ENCODE peak calls at places on chromosomes 11 and 22, in seven cellular contexts. Q is foreskin keratinocyte, M is choroid plexus epithelial cell, L is Peyer's patch, B is fibroblast of lung, Z is fibroblast of villous mesenchyme, T is lower leg skin. F is an unnamed sample.

GRCh38 chr11:44681698-44682097 is 45.1 kb upstream of the TSPAN18 start:
- DNase-seq in Q (no peak), M (peak; percentile 78), L (no peak), B (peak; percentile 70), Z (peak; percentile 57), T (no peak), F (no peak)

GRCh38 chr11:109421981-109422590 is at the start of gene C11orf87:
- DNase-seq in Q (no peak), M (peak; percentile 5), L (no peak), B (peak; percentile 35), Z (no peak), T (no peak), F (peak; percentile 71)

GRCh38 chr11:299951-300735 is 817 bp upstream of the IFITM5 start:
- DNase-seq in Q (no peak), M (peak; percentile 20), L (peak; percentile 52), B (no peak), Z (peak; percentile 27), T (no peak), F (no peak)

GRCh38 chr22:42648368-42649260 is 578 bp downstream of the CYB5R3 start:
- DNase-seq in Q (no peak), M (peak; percentile 31), L (peak; percentile 90), B (peak; percentile 65), Z (peak; percentile 67), T (peak; percentile 92), F (no peak)

GRCh38 chr11:62546244-62546936 is at the start of gene AHNAK:
- DNase-seq in Q (no peak), M (peak; percentile 67), L (peak; percentile 93), B (peak; percentile 70), Z (peak; percentile 68), T (peak; percentile 97), F (peak; percentile 87)

GRCh38 chr22:32631507-32632245 is 157.1 kb downstream of the FBXO7 start:
- DNase-seq in Q (no peak), M (no peak), L (no peak), B (no peak), Z (peak; percentile 25), T (no peak), F (no peak)

GRCh38 chr11:46402957-46403902 is 11.7 kb upstream of the CHRM4 start:
- DNase-seq in Q (no peak), M (no peak), L (no peak), B (no peak), Z (no peak), T (no peak), F (no peak)

GRCh38 chr11:126968915-126969314 is 31.7 kb downstream of the KIRREL3 start:
- DNase-seq in Q (no peak), M (no peak), L (no peak), B (peak; percentile 11), Z (no peak), T (no peak), F (no peak)

GRCh38 chr11:122852071-122852831 is 14.0 kb downstream of the CRTAM start:
- DNase-seq in Q (peak; percentile 42), M (peak; percentile 31), L (no peak), B (peak; percentile 43), Z (no peak), T (no peak), F (no peak)

GRCh38 chr22:46347646-46348045 is 12.1 kb downstream of the TRMU start:
- DNase-seq in Q (no peak), M (no peak), L (no peak), B (no peak), Z (no peak), T (no peak), F (no peak)

GRCh38 chr11:112902411-112903011 is 58.7 kb upstream of the NCAM1 start:
- DNase-seq in Q (no peak), M (no peak), L (no peak), B (no peak), Z (no peak), T (no peak), F (no peak)

GRCh38 chr11:37451903-37452302 is 853.9 kb upstream of the RAG2 start:
- DNase-seq in Q (no peak), M (no peak), L (no peak), B (no peak), Z (no peak), T (no peak), F (no peak)

GRCh38 chr22:46366801-46367706 is 31.5 kb downstream of the TRMU start:
- DNase-seq in Q (no peak), M (no peak), L (no peak), B (no peak), Z (no peak), T (no peak), F (no peak)

GRCh38 chr11:10592331-10592730 is 23.9 kb upstream of the LYVE1 start:
- DNase-seq in Q (peak; percentile 95), M (peak; percentile 95), L (no peak), B (peak; percentile 97), Z (peak; percentile 88), T (no peak), F (no peak)

GRCh38 chr11:126355324-126355925 is at the start of gene ST3GAL4:
- DNase-seq in Q (peak; percentile 44), M (peak; percentile 66), L (peak; percentile 71), B (peak; percentile 70), Z (peak; percentile 77), T (peak; percentile 94), F (peak; percentile 87)

GRCh38 chr11:42841563-42841962 is 470.2 kb upstream of the API5 start:
- DNase-seq in Q (no peak), M (no peak), L (no peak), B (no peak), Z (no peak), T (no peak), F (no peak)

GRCh38 chr11:33829430-33830141 is 55.3 kb upstream of the FBXO3 start:
- DNase-seq in Q (peak; percentile 58), M (peak; percentile 87), L (no peak), B (peak; percentile 65), Z (peak; percentile 72), T (peak; percentile 88), F (no peak)

GRCh38 chr11:64803163-64803845 is at the start of gene MAP4K2:
- DNase-seq in Q (peak; percentile 73), M (peak; percentile 75), L (peak; percentile 91), B (peak; percentile 70), Z (peak; percentile 83), T (peak; percentile 98), F (peak; percentile 89)

GRCh38 chr11:65588199-65589054 is 7.2 kb downstream of the KCNK7 start:
- DNase-seq in Q (peak; percentile 30), M (peak; percentile 77), L (peak; percentile 76), B (peak; percentile 29), Z (peak; percentile 73), T (no peak), F (peak; percentile 68)

GRCh38 chr22:22406445-22406844 is 102.1 kb downstream of the ZNF280B start:
- DNase-seq in Q (no peak), M (no peak), L (no peak), B (no peak), Z (no peak), T (peak; percentile 28), F (no peak)

GRCh38 chr11:103961010-103961409 is 75.4 kb upstream of the DDI1 start:
- DNase-seq in Q (peak; percentile 79), M (peak; percentile 85), L (no peak), B (peak; percentile 73), Z (peak; percentile 22), T (no peak), F (no peak)

GRCh38 chr11:103967985-103968384 is 68.5 kb upstream of the DDI1 start:
- DNase-seq in Q (no peak), M (no peak), L (no peak), B (no peak), Z (no peak), T (no peak), F (no peak)

GRCh38 chr11:103968685-103969084 is 67.8 kb upstream of the DDI1 start:
- DNase-seq in Q (no peak), M (no peak), L (no peak), B (peak; percentile 62), Z (no peak), T (no peak), F (no peak)

GRCh38 chr11:103959279-103959930 is 77.0 kb upstream of the DDI1 start:
- DNase-seq in Q (peak; percentile 22), M (peak; percentile 95), L (no peak), B (peak; percentile 82), Z (peak; percentile 37), T (no peak), F (no peak)

DNA sequence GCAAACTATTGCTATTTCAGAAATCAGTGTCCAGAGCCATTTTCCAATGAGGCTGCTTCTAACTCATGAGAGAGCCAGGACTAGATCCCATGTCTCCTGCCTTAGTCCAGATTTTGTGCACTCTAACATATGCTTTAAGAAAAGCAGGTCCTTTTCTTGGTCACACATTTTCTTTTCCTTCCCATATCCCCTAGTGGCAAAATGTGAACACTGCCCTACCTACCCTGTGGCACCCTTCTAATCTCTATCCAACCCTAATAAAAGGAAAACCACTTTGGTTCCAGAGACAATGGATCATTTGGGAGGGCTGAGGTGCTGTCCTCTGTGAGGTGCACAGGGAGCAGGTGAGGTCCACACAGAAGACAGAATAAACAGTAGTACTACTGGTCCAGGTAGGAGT is 72.0 kb upstream of the DDI1 start:
- DNase-seq in Q (no peak), M (no peak), L (no peak), B (no peak), Z (no peak), T (no peak), F (no peak)
- TF ChIP-seq CTCF in Q (peak; percentile 6), M (no peak), L (no peak), B (no peak), Z (no peak), T (no peak), F (peak; percentile 26)

GRCh38 chr11:16180868-16181267 is 175.5 kb downstream of the SOX6 start:
- DNase-seq in Q (no peak), M (no peak), L (no peak), B (no peak), Z (no peak), T (no peak), F (no peak)
- TF ChIP-seq CTCF in Q (no peak), M (no peak), L (no peak), B (no peak), Z (no peak), T (no peak), F (no peak)

DNA sequence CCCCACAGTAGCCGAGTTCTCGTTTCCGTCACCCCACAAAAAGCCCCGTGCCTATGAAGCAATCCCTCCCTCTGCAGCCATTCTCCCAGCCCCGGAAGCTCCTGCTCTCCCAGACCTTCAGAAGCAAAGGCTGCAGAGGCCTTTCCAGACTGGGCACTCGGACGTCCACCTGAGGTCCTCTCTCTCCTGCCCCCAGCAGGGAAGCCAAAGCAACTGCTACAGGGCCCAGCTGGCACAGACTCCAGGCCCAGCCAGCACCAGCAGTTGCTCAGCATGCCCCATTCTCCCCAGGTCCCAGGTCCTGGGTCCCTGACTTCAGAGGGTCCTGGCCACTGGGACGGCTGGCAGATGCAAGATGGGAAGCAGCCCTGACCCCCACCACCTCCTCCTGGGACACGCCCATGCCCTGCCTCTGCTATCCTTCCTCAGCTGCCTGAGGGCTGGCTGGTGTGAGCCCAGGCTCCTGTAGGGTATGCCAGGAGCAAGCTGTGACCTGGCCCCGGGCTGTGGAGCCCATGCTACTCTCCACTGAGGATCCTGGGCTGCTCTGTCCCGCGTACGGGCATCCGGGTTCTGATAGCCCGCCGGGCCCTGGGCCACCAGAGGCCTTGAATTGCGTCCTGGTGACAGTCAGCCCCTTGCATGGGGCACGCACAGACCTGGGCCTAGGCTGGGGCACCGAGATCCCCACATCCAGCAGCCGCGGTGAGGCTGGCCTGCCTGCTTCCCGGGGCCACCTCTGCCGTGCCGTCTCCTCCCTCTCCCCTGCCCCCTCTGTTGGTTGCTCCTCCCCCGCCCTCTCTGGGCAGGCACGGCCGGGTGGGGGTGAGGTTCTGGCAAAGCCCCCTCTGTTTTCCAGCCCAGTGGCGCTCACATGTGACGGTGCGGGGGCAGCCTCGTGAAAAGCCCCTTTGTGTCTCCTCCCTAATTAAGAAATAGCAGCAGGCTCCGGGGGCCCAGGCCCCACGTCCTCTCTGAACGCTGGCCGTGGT is 1310.3 kb downstream of the BRD1 start:
- DNase-seq in Q (no peak), M (no peak), L (no peak), B (no peak), Z (no peak), T (no peak), F (no peak)
- TF ChIP-seq CTCF in Q (no peak), M (no peak), L (no peak), B (no peak), Z (no peak), T (no peak), F (peak; percentile 42)

GRCh38 chr11:73314121-73314948 is 6.3 kb downstream of the ARHGEF17 start:
- DNase-seq in Q (peak; percentile 36), M (peak; percentile 95), L (no peak), B (peak; percentile 80), Z (peak; percentile 63), T (no peak), F (no peak)
- TF ChIP-seq CTCF in Q (no peak), M (peak; percentile 28), L (no peak), B (no peak), Z (no peak), T (no peak), F (no peak)

F was measured in type B pancreatic cell.